ENCODE peak calls at places on chromosomes 2 and 18, in eight cellular contexts. N is RKO; F is GM03348; L is hypothalamus; A is substantia nigra; Z is memory B cell; K is CD8-positive, alpha-beta T cell; Q is Calu3. S is an unnamed sample.

GRCh38 chr2:42113427-42113826 is 55.7 kb upstream of the EML4 start:
- DNase-seq in N (no peak), F (no peak), L (no peak), A (no peak), Z (no peak), K (no peak), Q (no peak), S (no peak)

GRCh38 chr18:3857544-3857943 is 407.6 kb downstream of the TGIF1 start:
- DNase-seq in N (peak; percentile 50), F (peak; percentile 38), L (no peak), A (no peak), Z (no peak), K (no peak), Q (no peak), S (no peak)

GRCh38 chr2:173150087-173150486 is 74.4 kb downstream of the MAP3K20 start:
- DNase-seq in N (no peak), F (peak; percentile 51), L (no peak), A (no peak), Z (no peak), K (no peak), Q (no peak), S (no peak)

GRCh38 chr18:37741012-37741586 is 175.5 kb upstream of the CELF4 start:
- DNase-seq in N (no peak), F (no peak), L (no peak), A (no peak), Z (no peak), K (no peak), Q (no peak), S (no peak)

GRCh38 chr2:22694856-22695255 is 690.1 kb upstream of the KLHL29 start:
- DNase-seq in N (no peak), F (no peak), L (no peak), A (no peak), Z (no peak), K (no peak), Q (no peak), S (no peak)

GRCh38 chr2:98743835-98744234 is 12.9 kb upstream of the MGAT4A start:
- DNase-seq in N (no peak), F (no peak), L (no peak), A (no peak), Z (no peak), K (no peak), Q (peak; percentile 24), S (no peak)

GRCh38 chr2:170739048-170739447 is 23.9 kb downstream of the SP5 start:
- DNase-seq in N (peak; percentile 88), F (peak; percentile 84), L (no peak), A (no peak), Z (no peak), K (no peak), Q (peak; percentile 63), S (no peak)

GRCh38 chr18:59783138-59783537 is 85.9 kb upstream of the CCBE1 start:
- DNase-seq in N (peak; percentile 71), F (peak; percentile 74), L (no peak), A (no peak), Z (no peak), K (no peak), Q (peak; percentile 72), S (no peak)

GRCh38 chr18:71001597-71001996 is 712.8 kb downstream of the SOCS6 start:
- DNase-seq in N (peak; percentile 12), F (no peak), L (no peak), A (no peak), Z (no peak), K (no peak), Q (no peak), S (no peak)

GRCh38 chr2:218332920-218333645 is 23.6 kb upstream of the CATIP start:
- DNase-seq in N (no peak), F (no peak), L (no peak), A (no peak), Z (no peak), K (no peak), Q (no peak), S (no peak)

S was measured in caudate nucleus.